ENCODE peak calls at places on chromosome 9, in five cellular contexts. One of them, this sample, is unnamed.

GRCh38 chr9:105901514-105902109 is 207.3 kb downstream of the TMEM38B start:
- DNase-seq in choroid plexus epithelial cell: peak; percentile 42
- DNase-seq in right atrium auricular region: no peak
- DNase-seq in WERI-Rb-1: peak; percentile 81
- DNase-seq in T follicular helper cell: no peak
- DNase-seq in this sample: no peak

GRCh38 chr9:134396258-134396742 is 70.0 kb downstream of the RXRA start:
- DNase-seq in right atrium auricular region: no peak
- DNase-seq in WERI-Rb-1: no peak
- DNase-seq in T follicular helper cell: no peak
- DNase-seq in choroid plexus epithelial cell: no peak
- DNase-seq in this sample: peak; percentile 22

GRCh38 chr9:70602364-70603019 is 188.0 kb upstream of the KLF9 start:
- DNase-seq in WERI-Rb-1: peak; percentile 56
- DNase-seq in T follicular helper cell: peak; percentile 3
- DNase-seq in right atrium auricular region: peak; percentile 77
- DNase-seq in choroid plexus epithelial cell: peak; percentile 95
- DNase-seq in this sample: peak; percentile 14

GRCh38 chr9:21598749-21599148 is 116.6 kb upstream of the IFNE start:
- DNase-seq in choroid plexus epithelial cell: no peak
- DNase-seq in right atrium auricular region: no peak
- DNase-seq in WERI-Rb-1: no peak
- DNase-seq in T follicular helper cell: no peak
- DNase-seq in this sample: no peak

GRCh38 chr9:34578241-34579096 is 11.1 kb downstream of the CNTFR start:
- DNase-seq in T follicular helper cell: no peak
- DNase-seq in right atrium auricular region: no peak
- DNase-seq in WERI-Rb-1: peak; percentile 44
- DNase-seq in choroid plexus epithelial cell: peak; percentile 63
- DNase-seq in this sample: no peak

GRCh38 chr9:3824062-3824461 is 298.3 kb upstream of the RFX3 start:
- DNase-seq in right atrium auricular region: no peak
- DNase-seq in choroid plexus epithelial cell: no peak
- DNase-seq in T follicular helper cell: no peak
- DNase-seq in WERI-Rb-1: no peak
- DNase-seq in this sample: no peak

GRCh38 chr9:98121096-98121495 is 2.1 kb upstream of the TRIM14 start:
- DNase-seq in right atrium auricular region: no peak
- DNase-seq in choroid plexus epithelial cell: peak; percentile 25
- DNase-seq in T follicular helper cell: no peak
- DNase-seq in WERI-Rb-1: no peak
- DNase-seq in this sample: no peak

GRCh38 chr9:89528540-89528939 is 30.6 kb upstream of the SEMA4D start:
- DNase-seq in WERI-Rb-1: no peak
- DNase-seq in choroid plexus epithelial cell: no peak
- DNase-seq in right atrium auricular region: no peak
- DNase-seq in T follicular helper cell: no peak
- DNase-seq in this sample: no peak

GRCh38 chr9:129351058-129351641 is 173.1 kb upstream of the IER5L start:
- DNase-seq in T follicular helper cell: no peak
- DNase-seq in right atrium auricular region: no peak
- DNase-seq in choroid plexus epithelial cell: no peak
- DNase-seq in WERI-Rb-1: peak; percentile 94
- DNase-seq in this sample: no peak

GRCh38 chr9:16138961-16139441 is 586.2 kb downstream of the CCDC171 start:
- DNase-seq in choroid plexus epithelial cell: peak; percentile 94
- DNase-seq in T follicular helper cell: no peak
- DNase-seq in WERI-Rb-1: no peak
- DNase-seq in right atrium auricular region: peak; percentile 74
- DNase-seq in this sample: no peak

GRCh38 chr9:131799177-131799823 is 59.4 kb upstream of the RAPGEF1 start:
- DNase-seq in WERI-Rb-1: no peak
- DNase-seq in choroid plexus epithelial cell: peak; percentile 49
- DNase-seq in right atrium auricular region: no peak
- DNase-seq in T follicular helper cell: peak; percentile 23
- DNase-seq in this sample: peak; percentile 70

GRCh38 chr9:94697972-94698581 is 28.4 kb upstream of the AOPEP start:
- DNase-seq in T follicular helper cell: no peak
- DNase-seq in WERI-Rb-1: no peak
- DNase-seq in choroid plexus epithelial cell: peak; percentile 52
- DNase-seq in right atrium auricular region: no peak
- DNase-seq in this sample: no peak

GRCh38 chr9:122991370-122991830 is 42.1 kb upstream of the GPR21 start:
- DNase-seq in T follicular helper cell: peak; percentile 4
- DNase-seq in right atrium auricular region: no peak
- DNase-seq in WERI-Rb-1: no peak
- DNase-seq in choroid plexus epithelial cell: peak; percentile 92
- DNase-seq in this sample: no peak

GRCh38 chr9:92151691-92152393 is 36.6 kb upstream of the SPTLC1 start:
- DNase-seq in choroid plexus epithelial cell: peak; percentile 74
- DNase-seq in right atrium auricular region: peak; percentile 46
- DNase-seq in T follicular helper cell: no peak
- DNase-seq in WERI-Rb-1: no peak
- DNase-seq in this sample: no peak

GRCh38 chr9:18379073-18379811 is 94.7 kb upstream of the ADAMTSL1 start:
- DNase-seq in WERI-Rb-1: no peak
- DNase-seq in right atrium auricular region: no peak
- DNase-seq in T follicular helper cell: no peak
- DNase-seq in choroid plexus epithelial cell: peak; percentile 95
- DNase-seq in this sample: no peak

GRCh38 chr9:121620777-121621437 is 30.5 kb upstream of the DAB2IP start:
- DNase-seq in WERI-Rb-1: peak; percentile 79
- DNase-seq in right atrium auricular region: no peak
- DNase-seq in T follicular helper cell: no peak
- DNase-seq in choroid plexus epithelial cell: peak; percentile 52
- DNase-seq in this sample: no peak

GRCh38 chr9:131500939-131501541 is 1.7 kb upstream of the POMT1 start:
- DNase-seq in choroid plexus epithelial cell: peak; percentile 67
- DNase-seq in right atrium auricular region: no peak
- DNase-seq in WERI-Rb-1: no peak
- DNase-seq in T follicular helper cell: peak; percentile 31
- DNase-seq in this sample: no peak

GRCh38 chr9:133419005-133419404 is 1.2 kb upstream of the REXO4 start:
- DNase-seq in right atrium auricular region: no peak
- DNase-seq in T follicular helper cell: no peak
- DNase-seq in choroid plexus epithelial cell: no peak
- DNase-seq in WERI-Rb-1: no peak
- DNase-seq in this sample: no peak

GRCh38 chr9:115649991-115650472 is 503.6 kb upstream of the PAPPA start:
- DNase-seq in choroid plexus epithelial cell: peak; percentile 100
- DNase-seq in right atrium auricular region: peak; percentile 94
- DNase-seq in WERI-Rb-1: no peak
- DNase-seq in T follicular helper cell: no peak
- DNase-seq in this sample: no peak

GRCh38 chr9:133144142-133144886 is 19.4 kb downstream of the GBGT1 start:
- DNase-seq in T follicular helper cell: peak; percentile 83
- DNase-seq in WERI-Rb-1: peak; percentile 75
- DNase-seq in choroid plexus epithelial cell: peak; percentile 60
- DNase-seq in right atrium auricular region: peak; percentile 90
- DNase-seq in this sample: peak; percentile 86

GRCh38 chr9:109026306-109026705 is 13.0 kb upstream of the CTNNAL1 start:
- DNase-seq in right atrium auricular region: no peak
- DNase-seq in T follicular helper cell: no peak
- DNase-seq in choroid plexus epithelial cell: no peak
- DNase-seq in WERI-Rb-1: peak; percentile 72
- DNase-seq in this sample: no peak

GRCh38 chr9:3527653-3527960 is 1.8 kb upstream of the RFX3 start:
- DNase-seq in right atrium auricular region: no peak
- DNase-seq in WERI-Rb-1: no peak
- DNase-seq in choroid plexus epithelial cell: no peak
- DNase-seq in T follicular helper cell: no peak
- DNase-seq in this sample: no peak

GRCh38 chr9:94176582-94176981 is 82.5 kb upstream of the ZNF169 start:
- DNase-seq in WERI-Rb-1: no peak
- DNase-seq in choroid plexus epithelial cell: no peak
- DNase-seq in right atrium auricular region: no peak
- DNase-seq in T follicular helper cell: no peak
- DNase-seq in this sample: no peak

GRCh38 chr9:94952553-94953373 is 226.3 kb downstream of the AOPEP start:
- DNase-seq in WERI-Rb-1: no peak
- DNase-seq in T follicular helper cell: no peak
- DNase-seq in choroid plexus epithelial cell: no peak
- DNase-seq in right atrium auricular region: peak; percentile 65
- DNase-seq in this sample: no peak

GRCh38 chr9:76414656-76415055 is 20.4 kb upstream of the RFK start:
- DNase-seq in T follicular helper cell: no peak
- DNase-seq in choroid plexus epithelial cell: peak; percentile 83
- DNase-seq in WERI-Rb-1: no peak
- DNase-seq in right atrium auricular region: no peak
- DNase-seq in this sample: no peak

GRCh38 chr9:14203366-14204056 is 110.4 kb downstream of the NFIB start:
- DNase-seq in choroid plexus epithelial cell: no peak
- DNase-seq in T follicular helper cell: no peak
- DNase-seq in right atrium auricular region: no peak
- DNase-seq in WERI-Rb-1: no peak
- DNase-seq in this sample: no peak

This sample was measured in CD4-positive, alpha-beta T cell.